ENCODE peak calls at places on chromosomes 4 and X, in four cellular contexts. One of them, this sample, is unnamed.

GRCh38 chr4:115145393-115146160 is 32.2 kb upstream of the NDST4 start:
- DNase-seq in gastrocnemius medialis: no peak
- DNase-seq in MG63: no peak
- DNase-seq in coronary artery: no peak
- DNase-seq in this sample: no peak

GRCh38 chr4:184861047-184861446 is 35.3 kb upstream of the ACSL1 start:
- DNase-seq in gastrocnemius medialis: no peak
- DNase-seq in MG63: no peak
- DNase-seq in coronary artery: no peak
- DNase-seq in this sample: no peak

GRCh38 chrX:56397636-56398035 is 165.5 kb downstream of the KLF8 start:
- DNase-seq in gastrocnemius medialis: no peak
- DNase-seq in MG63: no peak
- DNase-seq in coronary artery: no peak
- DNase-seq in this sample: no peak

GRCh38 chr4:147590249-147590920 is 26.8 kb upstream of the TMEM184C start:
- DNase-seq in gastrocnemius medialis: no peak
- DNase-seq in MG63: peak
- DNase-seq in coronary artery: no peak
- DNase-seq in this sample: peak

GRCh38 chr4:54668031-54668611 is 10.4 kb downstream of the KIT start:
- DNase-seq in gastrocnemius medialis: no peak
- DNase-seq in MG63: no peak
- DNase-seq in coronary artery: no peak
- DNase-seq in this sample: no peak

GRCh38 chr4:41611124-41611838 is 73.3 kb downstream of the LIMCH1 start:
- DNase-seq in gastrocnemius medialis: no peak
- DNase-seq in MG63: no peak
- DNase-seq in coronary artery: no peak
- DNase-seq in this sample: no peak

GRCh38 chr4:183299464-183299863 is 20.6 kb downstream of the CLDN22 start:
- DNase-seq in gastrocnemius medialis: no peak
- DNase-seq in MG63: no peak
- DNase-seq in coronary artery: no peak
- DNase-seq in this sample: no peak

GRCh38 chrX:46961574-46962279 is 49.5 kb downstream of the JADE3 start:
- DNase-seq in gastrocnemius medialis: no peak
- DNase-seq in MG63: no peak
- DNase-seq in coronary artery: no peak
- DNase-seq in this sample: no peak

GRCh38 chrX:133305348-133305747 is 87.2 kb upstream of the TFDP3 start:
- DNase-seq in gastrocnemius medialis: no peak
- DNase-seq in MG63: no peak
- DNase-seq in coronary artery: no peak
- DNase-seq in this sample: no peak

GRCh38 chr4:2652415-2653155 is 103.6 kb downstream of the TNIP2 start:
- DNase-seq in gastrocnemius medialis: no peak
- DNase-seq in MG63: no peak
- DNase-seq in coronary artery: no peak
- DNase-seq in this sample: no peak

GRCh38 chrX:50456712-50457484 is 13.7 kb downstream of the DGKK start:
- DNase-seq in gastrocnemius medialis: no peak
- DNase-seq in MG63: no peak
- DNase-seq in coronary artery: no peak
- DNase-seq in this sample: no peak

GRCh38 chr4:151035321-151035720 is 20.2 kb upstream of the LRBA start:
- DNase-seq in gastrocnemius medialis: no peak
- DNase-seq in MG63: no peak
- DNase-seq in coronary artery: no peak
- DNase-seq in this sample: no peak

GRCh38 chr4:165834116-165834515 is 38.9 kb upstream of the TLL1 start:
- DNase-seq in gastrocnemius medialis: no peak
- DNase-seq in MG63: no peak
- DNase-seq in coronary artery: no peak
- DNase-seq in this sample: no peak

GRCh38 chr4:20684852-20685763 is 15.2 kb upstream of the PACRGL start:
- DNase-seq in gastrocnemius medialis: no peak
- DNase-seq in MG63: no peak
- DNase-seq in coronary artery: no peak
- DNase-seq in this sample: no peak

GRCh38 chr4:100168521-100168920 is 21.7 kb downstream of the DDIT4L start:
- DNase-seq in gastrocnemius medialis: no peak
- DNase-seq in MG63: no peak
- DNase-seq in coronary artery: no peak
- DNase-seq in this sample: no peak

GRCh38 chrX:42149786-42150185 is 226.4 kb upstream of the CASK start:
- DNase-seq in gastrocnemius medialis: no peak
- DNase-seq in MG63: no peak
- DNase-seq in coronary artery: no peak
- DNase-seq in this sample: no peak

GRCh38 chrX:739611-740010 is 109.0 kb downstream of the SHOX start:
- DNase-seq in gastrocnemius medialis: no peak
- DNase-seq in MG63: no peak
- DNase-seq in coronary artery: peak
- DNase-seq in this sample: no peak

GRCh38 chrX:115344885-115345653 is 55.6 kb downstream of the LUZP4 start:
- DNase-seq in gastrocnemius medialis: peak
- DNase-seq in MG63: peak
- DNase-seq in coronary artery: peak
- DNase-seq in this sample: peak

GRCh38 chr4:53619431-53619830 is 28.1 kb upstream of the LNX1 start:
- DNase-seq in gastrocnemius medialis: no peak
- DNase-seq in MG63: no peak
- DNase-seq in coronary artery: no peak
- DNase-seq in this sample: no peak

GRCh38 chrX:119734897-119735339 is 23.5 kb upstream of the SOWAHD start:
- DNase-seq in gastrocnemius medialis: peak
- DNase-seq in MG63: peak
- DNase-seq in coronary artery: no peak
- DNase-seq in this sample: no peak

GRCh38 chrX:38151426-38151825 is 69.2 kb downstream of the SRPX start:
- DNase-seq in gastrocnemius medialis: no peak
- DNase-seq in MG63: no peak
- DNase-seq in coronary artery: no peak
- DNase-seq in this sample: no peak

GRCh38 chr4:111986125-111986524 is 159.1 kb upstream of the FAM241A start:
- DNase-seq in gastrocnemius medialis: no peak
- DNase-seq in MG63: no peak
- DNase-seq in coronary artery: no peak
- DNase-seq in this sample: no peak

GRCh38 chrX:153828723-153829548 is 1.4 kb downstream of the PDZD4 start:
- DNase-seq in gastrocnemius medialis: no peak
- DNase-seq in MG63: no peak
- DNase-seq in coronary artery: peak
- DNase-seq in this sample: no peak

GRCh38 chr4:23923141-23923540 is 33.3 kb upstream of the PPARGC1A start:
- DNase-seq in gastrocnemius medialis: no peak
- DNase-seq in MG63: no peak
- DNase-seq in coronary artery: no peak
- DNase-seq in this sample: no peak

GRCh38 chr4:52659722-52660261 is 691 bp upstream of the USP46 start:
- DNase-seq in gastrocnemius medialis: peak
- DNase-seq in MG63: peak
- DNase-seq in coronary artery: no peak
- DNase-seq in this sample: peak

GRCh38 chr4:175767130-175767529 is 44.9 kb downstream of the GPM6A start:
- DNase-seq in gastrocnemius medialis: no peak
- DNase-seq in MG63: no peak
- DNase-seq in coronary artery: no peak
- DNase-seq in this sample: no peak

GRCh38 chrX:12970691-12971202 is 4.2 kb upstream of the TMSB4X start:
- DNase-seq in gastrocnemius medialis: no peak
- DNase-seq in MG63: no peak
- DNase-seq in coronary artery: no peak
- DNase-seq in this sample: no peak

GRCh38 chr4:2954358-2955185 is 8.6 kb downstream of the NOP14 start:
- DNase-seq in gastrocnemius medialis: no peak
- DNase-seq in MG63: no peak
- DNase-seq in coronary artery: peak
- DNase-seq in this sample: no peak

GRCh38 chrX:12866451-12867377 is at the start of gene TLR7:
- DNase-seq in gastrocnemius medialis: no peak
- DNase-seq in MG63: no peak
- DNase-seq in coronary artery: no peak
- DNase-seq in this sample: no peak

GRCh38 chr4:56637154-56637553 is 43.9 kb downstream of the HOPX start:
- DNase-seq in gastrocnemius medialis: no peak
- DNase-seq in MG63: no peak
- DNase-seq in coronary artery: no peak
- DNase-seq in this sample: no peak

DNA sequence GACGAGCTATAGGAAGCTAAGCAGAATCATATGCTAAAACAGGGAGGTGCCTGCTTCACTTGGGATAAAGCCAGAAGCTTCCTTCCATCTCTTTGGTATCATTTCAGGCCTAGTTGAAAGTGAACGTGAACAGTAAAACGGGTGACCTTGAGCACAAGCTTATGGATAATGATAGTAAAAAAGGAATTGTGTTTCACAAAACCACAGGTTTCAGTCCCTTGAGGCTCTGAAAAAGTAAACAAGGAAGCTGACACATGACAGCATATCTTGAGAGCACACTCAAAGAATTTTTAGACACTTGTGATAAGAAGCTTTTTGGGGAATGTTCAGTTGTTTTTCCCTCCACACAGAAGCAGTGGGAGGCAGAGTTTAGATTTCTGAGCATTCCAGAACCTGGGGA is 286.1 kb downstream of the DCHS2 start:
- DNase-seq in gastrocnemius medialis: no peak
- DNase-seq in MG63: no peak
- DNase-seq in coronary artery: no peak
- DNase-seq in this sample: no peak
- H3K4me3 ChIP-seq in gastrocnemius medialis: no peak
- H3K4me3 ChIP-seq in MG63: no peak
- H3K4me3 ChIP-seq in coronary artery: no peak
- H3K4me3 ChIP-seq in this sample: no peak

GRCh38 chrX:69504626-69505612 is 793 bp downstream of the NALF2 start:
- DNase-seq in gastrocnemius medialis: no peak
- DNase-seq in MG63: no peak
- DNase-seq in coronary artery: no peak
- DNase-seq in this sample: no peak
- H3K4me3 ChIP-seq in gastrocnemius medialis: peak
- H3K4me3 ChIP-seq in MG63: peak
- H3K4me3 ChIP-seq in coronary artery: peak
- H3K4me3 ChIP-seq in this sample: no peak

GRCh38 chrX:40021647-40022046 is 76.1 kb downstream of the BCOR start:
- DNase-seq in gastrocnemius medialis: no peak
- DNase-seq in MG63: no peak
- DNase-seq in coronary artery: no peak
- DNase-seq in this sample: no peak
- H3K4me3 ChIP-seq in gastrocnemius medialis: no peak
- H3K4me3 ChIP-seq in MG63: no peak
- H3K4me3 ChIP-seq in coronary artery: no peak
- H3K4me3 ChIP-seq in this sample: no peak

GRCh38 chr4:123449780-123450179 is 53.2 kb downstream of the SPRY1 start:
- DNase-seq in gastrocnemius medialis: no peak
- DNase-seq in MG63: no peak
- DNase-seq in coronary artery: no peak
- DNase-seq in this sample: no peak
- H3K4me3 ChIP-seq in gastrocnemius medialis: no peak
- H3K4me3 ChIP-seq in MG63: no peak
- H3K4me3 ChIP-seq in coronary artery: no peak
- H3K4me3 ChIP-seq in this sample: no peak

DNA sequence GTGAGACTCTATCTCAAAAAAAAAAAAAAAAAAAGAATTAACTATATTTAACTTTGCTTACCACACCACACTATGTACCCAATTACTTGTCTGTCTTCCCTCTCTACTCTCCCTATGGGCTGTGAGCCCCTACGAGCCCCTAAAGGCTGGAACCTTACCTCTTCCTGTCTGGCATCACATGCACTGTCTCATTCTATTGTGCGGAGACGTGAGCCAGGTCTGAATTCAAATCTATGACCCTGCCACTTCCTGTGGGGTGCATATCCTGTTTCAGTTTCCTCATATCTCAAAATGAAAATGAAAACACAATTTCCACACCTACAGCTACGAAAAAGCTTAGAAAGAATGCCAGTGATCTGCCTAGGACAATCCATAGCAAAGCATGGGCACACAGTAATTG is 42.9 kb upstream of the HS3ST1 start:
- DNase-seq in gastrocnemius medialis: no peak
- DNase-seq in MG63: no peak
- DNase-seq in coronary artery: no peak
- DNase-seq in this sample: no peak
- H3K4me3 ChIP-seq in gastrocnemius medialis: no peak
- H3K4me3 ChIP-seq in MG63: no peak
- H3K4me3 ChIP-seq in coronary artery: no peak
- H3K4me3 ChIP-seq in this sample: no peak

GRCh38 chr4:186666750-186667149 is 56.9 kb downstream of the FAT1 start:
- DNase-seq in gastrocnemius medialis: no peak
- DNase-seq in MG63: no peak
- DNase-seq in coronary artery: no peak
- DNase-seq in this sample: no peak

GRCh38 chr4:186669159-186669720 is 54.4 kb downstream of the FAT1 start:
- DNase-seq in gastrocnemius medialis: no peak
- DNase-seq in MG63: no peak
- DNase-seq in coronary artery: no peak
- DNase-seq in this sample: no peak

GRCh38 chr4:186666252-186666651 is 57.4 kb downstream of the FAT1 start:
- DNase-seq in gastrocnemius medialis: no peak
- DNase-seq in MG63: no peak
- DNase-seq in coronary artery: no peak
- DNase-seq in this sample: no peak

DNA sequence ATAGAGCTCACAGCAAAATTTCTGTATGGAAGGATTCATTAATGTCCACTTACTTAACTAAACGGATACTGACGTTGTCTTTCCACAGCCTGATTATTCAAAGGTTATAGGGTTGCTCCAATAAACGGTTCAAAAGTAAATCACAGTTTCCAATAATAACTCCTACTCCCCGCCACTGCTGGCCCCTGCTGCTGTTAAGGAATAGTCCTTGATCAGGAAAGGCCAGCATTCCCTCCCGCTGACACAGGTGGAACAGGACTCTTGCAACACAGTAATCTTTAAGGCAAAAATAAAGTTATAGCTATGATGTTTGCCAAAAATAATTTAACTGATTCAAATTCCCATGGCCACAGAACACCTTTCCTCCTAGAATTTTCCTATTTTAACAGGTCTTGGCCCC is 53.9 kb downstream of the FAT1 start:
- DNase-seq in gastrocnemius medialis: no peak
- DNase-seq in MG63: no peak
- DNase-seq in coronary artery: no peak
- DNase-seq in this sample: no peak
- H3K4me3 ChIP-seq in gastrocnemius medialis: no peak
- H3K4me3 ChIP-seq in MG63: no peak
- H3K4me3 ChIP-seq in coronary artery: peak
- H3K4me3 ChIP-seq in this sample: no peak